ENCODE peak calls at places on chromosomes 2 and 18, in ten cellular contexts. One of them, this sample, is unnamed. For H3K27me3 and H3K36me3, the result is how much of the 10 kb centered on the place peaks cover.

GRCh38 chr2:118982039-118982438 is 40.0 kb downstream of the MARCO start:
- DNase-seq in Peyer's patch: no peak
- DNase-seq in endodermal cell: no peak
- DNase-seq in cardiac muscle cell: no peak
- DNase-seq in endothelial cell of umbilical vein: no peak
- DNase-seq in IMR-90: no peak
- DNase-seq in adrenal gland: no peak
- DNase-seq in BE2C: no peak
- DNase-seq in effector memory CD4-positive, alpha-beta T cell: no peak
- DNase-seq in adipocyte: no peak
- DNase-seq in this sample: no peak

GRCh38 chr2:41879367-41879871 is 168.4 kb upstream of the PKDCC start:
- DNase-seq in Peyer's patch: no peak
- DNase-seq in endodermal cell: no peak
- DNase-seq in cardiac muscle cell: peak
- DNase-seq in endothelial cell of umbilical vein: no peak
- DNase-seq in IMR-90: no peak
- DNase-seq in adrenal gland: no peak
- DNase-seq in BE2C: peak
- DNase-seq in effector memory CD4-positive, alpha-beta T cell: no peak
- DNase-seq in adipocyte: no peak
- DNase-seq in this sample: peak

GRCh38 chr18:10798727-10799435 is 273.1 kb downstream of the NAPG start:
- DNase-seq in Peyer's patch: no peak
- DNase-seq in endodermal cell: no peak
- DNase-seq in cardiac muscle cell: peak
- DNase-seq in endothelial cell of umbilical vein: no peak
- DNase-seq in IMR-90: peak
- DNase-seq in adrenal gland: no peak
- DNase-seq in BE2C: no peak
- DNase-seq in effector memory CD4-positive, alpha-beta T cell: no peak
- DNase-seq in adipocyte: peak
- DNase-seq in this sample: no peak

GRCh38 chr2:96092896-96093295 is 23.5 kb downstream of the ADRA2B start:
- DNase-seq in Peyer's patch: no peak
- DNase-seq in endodermal cell: no peak
- DNase-seq in cardiac muscle cell: no peak
- DNase-seq in endothelial cell of umbilical vein: no peak
- DNase-seq in IMR-90: no peak
- DNase-seq in adrenal gland: no peak
- DNase-seq in BE2C: no peak
- DNase-seq in effector memory CD4-positive, alpha-beta T cell: no peak
- DNase-seq in adipocyte: no peak
- DNase-seq in this sample: no peak

GRCh38 chr2:111200333-111200879 is 79.7 kb downstream of the BCL2L11 start:
- DNase-seq in Peyer's patch: no peak
- DNase-seq in endodermal cell: peak
- DNase-seq in cardiac muscle cell: no peak
- DNase-seq in endothelial cell of umbilical vein: no peak
- DNase-seq in IMR-90: no peak
- DNase-seq in adrenal gland: no peak
- DNase-seq in BE2C: no peak
- DNase-seq in effector memory CD4-positive, alpha-beta T cell: no peak
- DNase-seq in adipocyte: no peak
- DNase-seq in this sample: no peak

GRCh38 chr2:134718095-134718955 is 475 bp downstream of the TMEM163 start:
- DNase-seq in Peyer's patch: peak
- DNase-seq in endodermal cell: peak
- DNase-seq in cardiac muscle cell: peak
- DNase-seq in endothelial cell of umbilical vein: peak
- DNase-seq in IMR-90: no peak
- DNase-seq in adrenal gland: peak
- DNase-seq in BE2C: no peak
- DNase-seq in effector memory CD4-positive, alpha-beta T cell: no peak
- DNase-seq in adipocyte: peak
- DNase-seq in this sample: peak

GRCh38 chr2:218369374-218369773 is 12.7 kb upstream of the SLC11A1 start:
- DNase-seq in Peyer's patch: no peak
- DNase-seq in endodermal cell: no peak
- DNase-seq in cardiac muscle cell: no peak
- DNase-seq in endothelial cell of umbilical vein: no peak
- DNase-seq in IMR-90: no peak
- DNase-seq in adrenal gland: no peak
- DNase-seq in BE2C: no peak
- DNase-seq in effector memory CD4-positive, alpha-beta T cell: no peak
- DNase-seq in adipocyte: no peak
- DNase-seq in this sample: no peak

GRCh38 chr2:133486706-133487305 is 81.5 kb downstream of the NCKAP5 start:
- DNase-seq in Peyer's patch: no peak
- DNase-seq in endodermal cell: no peak
- DNase-seq in cardiac muscle cell: no peak
- DNase-seq in endothelial cell of umbilical vein: peak
- DNase-seq in IMR-90: peak
- DNase-seq in adrenal gland: no peak
- DNase-seq in BE2C: no peak
- DNase-seq in effector memory CD4-positive, alpha-beta T cell: no peak
- DNase-seq in adipocyte: no peak
- DNase-seq in this sample: no peak

GRCh38 chr2:105394951-105395611 is 3.8 kb downstream of the FHL2 start:
- DNase-seq in Peyer's patch: no peak
- DNase-seq in endodermal cell: no peak
- DNase-seq in cardiac muscle cell: no peak
- DNase-seq in endothelial cell of umbilical vein: peak
- DNase-seq in IMR-90: peak
- DNase-seq in adrenal gland: no peak
- DNase-seq in BE2C: no peak
- DNase-seq in effector memory CD4-positive, alpha-beta T cell: no peak
- DNase-seq in adipocyte: peak
- DNase-seq in this sample: no peak
- H3K4me3 ChIP-seq in Peyer's patch: no peak
- H3K4me3 ChIP-seq in endodermal cell: no peak
- H3K4me3 ChIP-seq in cardiac muscle cell: no peak
- H3K4me3 ChIP-seq in endothelial cell of umbilical vein: peak
- H3K4me3 ChIP-seq in IMR-90: peak
- H3K4me3 ChIP-seq in adrenal gland: no peak
- H3K4me3 ChIP-seq in BE2C: no peak
- H3K4me3 ChIP-seq in effector memory CD4-positive, alpha-beta T cell: no peak
- H3K4me3 ChIP-seq in adipocyte: peak
- H3K4me3 ChIP-seq in this sample: no peak

DNA sequence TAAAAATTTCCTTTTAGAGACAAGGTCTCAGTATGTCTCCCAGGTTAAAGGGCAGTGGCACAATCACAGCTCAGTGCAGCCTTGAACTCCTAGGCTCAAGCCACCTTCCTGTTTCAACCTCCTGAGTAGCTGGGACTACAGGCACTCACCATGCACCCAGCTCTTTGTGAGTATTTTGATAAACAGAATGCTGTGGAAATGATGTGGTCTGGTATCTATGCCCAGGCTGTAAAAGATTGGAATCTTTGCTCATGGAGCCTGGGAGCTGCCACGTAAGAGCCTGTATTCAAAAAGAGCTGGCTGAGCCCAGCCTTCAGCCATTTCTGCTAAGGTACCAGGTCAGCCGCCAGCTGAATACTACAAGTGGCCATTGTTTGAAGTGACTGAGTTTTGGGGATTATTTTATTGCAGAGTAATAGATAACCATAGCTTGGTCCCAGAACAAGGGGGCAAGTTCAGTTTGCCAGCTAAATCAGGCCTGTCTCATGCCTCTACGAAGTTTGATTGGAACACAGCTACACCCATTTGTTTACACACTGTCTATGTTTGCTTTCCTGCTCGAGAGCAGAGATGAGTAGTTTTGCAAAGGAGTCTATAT is 21.3 kb upstream of the ARL5A start:
- DNase-seq in Peyer's patch: no peak
- DNase-seq in endodermal cell: no peak
- DNase-seq in cardiac muscle cell: no peak
- DNase-seq in endothelial cell of umbilical vein: no peak
- DNase-seq in IMR-90: no peak
- DNase-seq in adrenal gland: no peak
- DNase-seq in BE2C: no peak
- DNase-seq in effector memory CD4-positive, alpha-beta T cell: no peak
- DNase-seq in adipocyte: no peak
- DNase-seq in this sample: no peak
- H3K27me3 ChIP-seq in Peyer's patch: under half
- H3K27me3 ChIP-seq in endodermal cell: under half
- H3K27me3 ChIP-seq in cardiac muscle cell: under half
- H3K27me3 ChIP-seq in endothelial cell of umbilical vein: under half
- H3K27me3 ChIP-seq in IMR-90: under half
- H3K27me3 ChIP-seq in adrenal gland: under half
- H3K27me3 ChIP-seq in BE2C: under half
- H3K27me3 ChIP-seq in effector memory CD4-positive, alpha-beta T cell: under half
- H3K27me3 ChIP-seq in adipocyte: under half
- H3K27me3 ChIP-seq in this sample: under half

DNA sequence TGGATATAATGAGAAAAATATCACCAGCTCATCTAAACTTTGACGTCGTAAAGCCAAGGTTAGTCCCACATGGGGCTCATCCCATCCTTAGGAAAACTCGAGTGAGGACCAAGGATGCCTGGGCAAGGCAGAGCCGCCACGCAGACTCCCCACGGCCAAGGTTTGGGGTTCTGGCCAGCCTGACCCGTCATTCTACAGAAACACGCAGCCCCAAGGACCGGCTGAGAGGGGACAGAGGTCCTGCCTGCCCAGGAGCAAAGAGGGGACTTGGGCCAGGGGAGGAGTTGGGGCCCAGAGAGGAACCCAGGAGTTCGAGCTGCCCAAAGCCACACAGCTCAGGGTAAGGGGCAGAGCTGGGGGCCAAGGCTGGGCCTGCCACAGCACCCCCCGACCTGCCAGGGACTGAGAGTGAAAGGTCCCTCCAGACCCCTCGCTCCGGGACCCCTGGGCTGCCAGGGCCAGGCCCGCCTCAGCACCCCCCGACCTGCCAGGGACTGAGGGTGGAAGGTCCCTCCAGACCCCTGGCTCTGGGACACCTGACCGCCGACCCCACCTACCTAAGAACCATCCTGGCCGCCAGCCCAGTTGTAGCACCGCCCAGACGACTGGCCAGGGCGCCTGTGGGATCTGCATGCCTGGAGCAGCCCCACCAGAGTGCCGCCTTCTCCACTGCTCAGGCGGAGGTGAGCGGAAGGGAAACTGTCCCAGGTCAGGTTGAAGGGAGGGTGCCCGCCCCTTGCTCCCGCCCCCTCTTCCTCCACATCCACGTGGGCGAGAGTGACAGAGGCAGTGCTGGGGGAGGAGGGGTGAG is at the start of gene PDCD1:
- DNase-seq in Peyer's patch: peak
- DNase-seq in endodermal cell: peak
- DNase-seq in cardiac muscle cell: peak
- DNase-seq in endothelial cell of umbilical vein: no peak
- DNase-seq in IMR-90: no peak
- DNase-seq in adrenal gland: no peak
- DNase-seq in BE2C: peak
- DNase-seq in effector memory CD4-positive, alpha-beta T cell: peak
- DNase-seq in adipocyte: no peak
- DNase-seq in this sample: peak
- H3K36me3 ChIP-seq in Peyer's patch: under half
- H3K36me3 ChIP-seq in endodermal cell: under half
- H3K36me3 ChIP-seq in cardiac muscle cell: under half
- H3K36me3 ChIP-seq in endothelial cell of umbilical vein: under half
- H3K36me3 ChIP-seq in IMR-90: under half
- H3K36me3 ChIP-seq in adrenal gland: under half
- H3K36me3 ChIP-seq in BE2C: under half
- H3K36me3 ChIP-seq in effector memory CD4-positive, alpha-beta T cell: under half
- H3K36me3 ChIP-seq in adipocyte: under half
- H3K36me3 ChIP-seq in this sample: under half

GRCh38 chr2:240928476-240929363 is 22.6 kb downstream of the CROCC2 start:
- DNase-seq in Peyer's patch: no peak
- DNase-seq in endodermal cell: peak
- DNase-seq in cardiac muscle cell: no peak
- DNase-seq in endothelial cell of umbilical vein: no peak
- DNase-seq in IMR-90: no peak
- DNase-seq in adrenal gland: no peak
- DNase-seq in BE2C: no peak
- DNase-seq in effector memory CD4-positive, alpha-beta T cell: no peak
- DNase-seq in adipocyte: no peak
- DNase-seq in this sample: peak

GRCh38 chr2:240925576-240926515 is 19.7 kb downstream of the CROCC2 start:
- DNase-seq in Peyer's patch: no peak
- DNase-seq in endodermal cell: peak
- DNase-seq in cardiac muscle cell: no peak
- DNase-seq in endothelial cell of umbilical vein: no peak
- DNase-seq in IMR-90: no peak
- DNase-seq in adrenal gland: no peak
- DNase-seq in BE2C: peak
- DNase-seq in effector memory CD4-positive, alpha-beta T cell: no peak
- DNase-seq in adipocyte: no peak
- DNase-seq in this sample: peak

GRCh38 chr2:240927390-240927781 is 21.2 kb downstream of the CROCC2 start:
- DNase-seq in Peyer's patch: no peak
- DNase-seq in endodermal cell: no peak
- DNase-seq in cardiac muscle cell: no peak
- DNase-seq in endothelial cell of umbilical vein: no peak
- DNase-seq in IMR-90: no peak
- DNase-seq in adrenal gland: no peak
- DNase-seq in BE2C: no peak
- DNase-seq in effector memory CD4-positive, alpha-beta T cell: no peak
- DNase-seq in adipocyte: no peak
- DNase-seq in this sample: no peak

GRCh38 chr2:240925191-240925575 is 19.0 kb downstream of the CROCC2 start:
- DNase-seq in Peyer's patch: no peak
- DNase-seq in endodermal cell: no peak
- DNase-seq in cardiac muscle cell: no peak
- DNase-seq in endothelial cell of umbilical vein: no peak
- DNase-seq in IMR-90: no peak
- DNase-seq in adrenal gland: no peak
- DNase-seq in BE2C: peak
- DNase-seq in effector memory CD4-positive, alpha-beta T cell: peak
- DNase-seq in adipocyte: no peak
- DNase-seq in this sample: peak

DNA sequence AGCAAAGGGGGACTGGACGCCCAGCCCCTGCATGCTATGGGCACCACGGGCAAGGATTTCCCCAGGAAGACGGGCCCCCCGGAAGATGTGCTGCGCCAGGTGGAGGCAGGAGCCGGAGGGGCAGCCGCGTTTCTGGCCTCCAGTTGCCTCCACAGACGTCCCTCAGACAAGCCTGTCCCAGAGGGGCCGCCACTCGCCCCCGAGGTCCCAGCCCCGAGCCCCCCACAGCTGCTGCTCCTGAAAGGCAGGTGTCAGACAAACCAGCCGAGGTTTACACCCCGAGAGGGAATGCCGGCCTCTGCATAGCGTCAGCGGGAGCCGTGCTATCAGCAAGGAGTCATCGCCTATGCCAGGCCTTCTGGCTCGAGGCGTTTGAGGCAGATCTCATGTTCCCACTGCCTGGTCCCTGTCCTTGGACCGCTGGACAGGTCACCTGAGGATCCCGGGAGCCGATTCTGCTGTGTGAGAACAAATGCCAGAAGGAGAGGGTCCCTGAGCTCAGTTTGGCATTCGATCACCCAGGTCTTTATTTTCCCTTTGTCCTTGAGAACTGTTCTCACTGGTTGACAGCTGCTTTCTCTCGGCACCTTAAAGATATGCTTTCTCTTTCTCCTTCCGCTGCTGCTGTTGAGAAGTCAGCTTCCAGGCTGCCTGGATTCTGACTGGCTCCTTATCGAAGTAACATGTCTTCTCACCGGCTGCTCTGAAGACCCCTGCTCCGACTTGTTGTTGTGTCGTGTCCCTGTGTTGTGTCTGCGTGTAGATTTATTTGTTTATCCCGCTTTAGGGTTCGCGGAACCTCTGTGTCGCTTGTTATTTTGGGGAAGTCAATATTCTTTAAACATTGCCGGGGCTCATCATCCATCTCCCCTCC is 20.6 kb downstream of the CROCC2 start:
- DNase-seq in Peyer's patch: no peak
- DNase-seq in endodermal cell: peak
- DNase-seq in cardiac muscle cell: peak
- DNase-seq in endothelial cell of umbilical vein: no peak
- DNase-seq in IMR-90: peak
- DNase-seq in adrenal gland: peak
- DNase-seq in BE2C: peak
- DNase-seq in effector memory CD4-positive, alpha-beta T cell: no peak
- DNase-seq in adipocyte: no peak
- DNase-seq in this sample: peak
- H3K4me3 ChIP-seq in Peyer's patch: peak
- H3K4me3 ChIP-seq in endodermal cell: no peak
- H3K4me3 ChIP-seq in cardiac muscle cell: no peak
- H3K4me3 ChIP-seq in endothelial cell of umbilical vein: no peak
- H3K4me3 ChIP-seq in IMR-90: peak
- H3K4me3 ChIP-seq in adrenal gland: peak
- H3K4me3 ChIP-seq in BE2C: no peak
- H3K4me3 ChIP-seq in effector memory CD4-positive, alpha-beta T cell: no peak
- H3K4me3 ChIP-seq in adipocyte: no peak
- H3K4me3 ChIP-seq in this sample: no peak